ENCODE peak calls at places on chromosomes 12 and 14, in five cellular contexts. I, S, R, Z and A are unnamed samples.

GRCh38 chr12:6066651-6067050 is 57.8 kb downstream of the VWF start:
- DNase-seq in I (no peak), S (no peak), R (no peak), Z (no peak), A (no peak)

GRCh38 chr14:38089123-38089522 is 118.6 kb upstream of the SSTR1 start:
- DNase-seq in I (no peak), S (no peak), R (no peak), Z (no peak), A (no peak)

GRCh38 chr14:94636744-94637412 is 24.7 kb downstream of the SERPINA3 start:
- DNase-seq in I (no peak), S (no peak), R (no peak), Z (no peak), A (no peak)

GRCh38 chr12:117023998-117024960 is 74.9 kb downstream of the TESC start:
- DNase-seq in I (no peak), S (peak), R (no peak), Z (no peak), A (no peak)

GRCh38 chr14:65200454-65200853 is 98.1 kb upstream of the MAX start:
- DNase-seq in I (no peak), S (no peak), R (no peak), Z (no peak), A (no peak)

GRCh38 chr14:89296281-89296745 is 120.7 kb downstream of the FOXN3 start:
- DNase-seq in I (no peak), S (peak), R (no peak), Z (no peak), A (no peak)

GRCh38 chr12:111393700-111394275 is 11.9 kb upstream of the SH2B3 start:
- DNase-seq in I (peak), S (peak), R (no peak), Z (no peak), A (no peak)

GRCh38 chr14:38143651-38144505 is 63.8 kb upstream of the SSTR1 start:
- DNase-seq in I (no peak), S (no peak), R (no peak), Z (peak), A (peak)

GRCh38 chr12:31736472-31736871 is 7.7 kb upstream of the AMN1 start:
- DNase-seq in I (no peak), S (no peak), R (no peak), Z (peak), A (no peak)

GRCh38 chr12:32118806-32119205 is 12.2 kb downstream of the BICD1 start:
- DNase-seq in I (no peak), S (peak), R (no peak), Z (no peak), A (no peak)

GRCh38 chr14:105999361-106000028 is 473.1 kb downstream of the TMEM121 start:
- DNase-seq in I (peak), S (peak), R (no peak), Z (no peak), A (no peak)

GRCh38 chr12:111904438-111904837 is 62.4 kb downstream of the MAPKAPK5 start:
- DNase-seq in I (no peak), S (peak), R (no peak), Z (no peak), A (no peak)

GRCh38 chr12:106135075-106135474 is 3.7 kb downstream of the NUAK1 start:
- DNase-seq in I (no peak), S (peak), R (no peak), Z (no peak), A (no peak)

GRCh38 chr12:48197549-48197966 is 5.5 kb downstream of the OR10AD1 start:
- DNase-seq in I (no peak), S (no peak), R (no peak), Z (peak), A (no peak)

GRCh38 chr12:52873832-52874572 is 25.2 kb upstream of the KRT78 start:
- DNase-seq in I (peak), S (peak), R (no peak), Z (peak), A (no peak)

GRCh38 chr14:68504861-68505260 is 288.0 kb downstream of the ZFP36L1 start:
- DNase-seq in I (no peak), S (no peak), R (no peak), Z (no peak), A (no peak)

GRCh38 chr14:36981832-36982528 is 190.4 kb downstream of the SLC25A21 start:
- DNase-seq in I (no peak), S (no peak), R (no peak), Z (peak), A (no peak)

GRCh38 chr12:93780115-93780641 is 103.0 kb downstream of the CRADD start:
- DNase-seq in I (no peak), S (no peak), R (no peak), Z (no peak), A (no peak)

GRCh38 chr14:50303744-50304471 is 8.1 kb downstream of the L2HGDH start:
- DNase-seq in I (no peak), S (no peak), R (no peak), Z (no peak), A (no peak)

GRCh38 chr12:100249936-100250335 is 16.9 kb downstream of the DEPDC4 start:
- DNase-seq in I (no peak), S (no peak), R (no peak), Z (no peak), A (no peak)

GRCh38 chr14:67571991-67572323 is 28.1 kb downstream of the PIGH start:
- DNase-seq in I (no peak), S (no peak), R (no peak), Z (no peak), A (no peak)

GRCh38 chr12:14774944-14775651 is 28.2 kb downstream of the WBP11 start:
- DNase-seq in I (peak), S (no peak), R (no peak), Z (peak), A (no peak)

GRCh38 chr14:90017371-90017770 is 44.4 kb upstream of the KCNK13 start:
- DNase-seq in I (no peak), S (no peak), R (no peak), Z (no peak), A (no peak)

GRCh38 chr14:88251650-88252049 is 71.4 kb downstream of the KCNK10 start:
- DNase-seq in I (no peak), S (no peak), R (no peak), Z (no peak), A (no peak)

GRCh38 chr12:76026643-76027063 is 4.9 kb downstream of the PHLDA1 start:
- DNase-seq in I (no peak), S (no peak), R (no peak), Z (peak), A (no peak)

GRCh38 chr12:95286713-95287112 is 69.1 kb downstream of the VEZT start:
- DNase-seq in I (no peak), S (no peak), R (no peak), Z (no peak), A (no peak)

GRCh38 chr12:76010732-76011458 is 20.7 kb downstream of the PHLDA1 start:
- DNase-seq in I (no peak), S (peak), R (no peak), Z (no peak), A (no peak)

GRCh38 chr14:68619805-68620574 is 172.9 kb downstream of the ZFP36L1 start:
- DNase-seq in I (peak), S (peak), R (no peak), Z (no peak), A (no peak)

GRCh38 chr12:123120452-123121166 is 30.3 kb downstream of the PITPNM2 start:
- DNase-seq in I (no peak), S (peak), R (no peak), Z (no peak), A (no peak)

GRCh38 chr12:96482086-96482485 is 7.3 kb upstream of the CFAP54 start:
- DNase-seq in I (no peak), S (no peak), R (no peak), Z (no peak), A (no peak)

GRCh38 chr12:1816730-1817094 is 3.7 kb upstream of the LRTM2 start:
- DNase-seq in I (no peak), S (no peak), R (no peak), Z (no peak), A (no peak)

GRCh38 chr14:25537846-25538455 is 488.0 kb upstream of the STXBP6 start:
- DNase-seq in I (no peak), S (peak), R (no peak), Z (no peak), A (no peak)

GRCh38 chr12:106068296-106068695 is 70.5 kb downstream of the NUAK1 start:
- DNase-seq in I (no peak), S (no peak), R (no peak), Z (no peak), A (no peak)

GRCh38 chr12:47231456-47231855 is 151.7 kb upstream of the AMIGO2 start:
- DNase-seq in I (no peak), S (no peak), R (no peak), Z (no peak), A (no peak)

GRCh38 chr12:11724888-11725310 is 75.4 kb downstream of the ETV6 start:
- DNase-seq in I (no peak), S (no peak), R (no peak), Z (peak), A (no peak)

GRCh38 chr12:82182601-82183000 is 175.6 kb downstream of the CCDC59 start:
- DNase-seq in I (no peak), S (no peak), R (no peak), Z (no peak), A (no peak)

GRCh38 chr12:96150442-96150841 is 43.7 kb upstream of the ELK3 start:
- DNase-seq in I (no peak), S (no peak), R (no peak), Z (no peak), A (no peak)

GRCh38 chr12:92621833-92622232 is 81.0 kb upstream of the PLEKHG7 start:
- DNase-seq in I (no peak), S (no peak), R (no peak), Z (no peak), A (no peak)

GRCh38 chr12:92623386-92623785 is 79.4 kb upstream of the PLEKHG7 start:
- DNase-seq in I (no peak), S (no peak), R (no peak), Z (no peak), A (no peak)

GRCh38 chr12:92625639-92626310 is 77.0 kb upstream of the PLEKHG7 start:
- DNase-seq in I (no peak), S (no peak), R (no peak), Z (no peak), A (no peak)

GRCh38 chr12:92621312-92621711 is 81.5 kb upstream of the PLEKHG7 start:
- DNase-seq in I (no peak), S (no peak), R (no peak), Z (no peak), A (no peak)

GRCh38 chr12:92624236-92624635 is 78.6 kb upstream of the PLEKHG7 start:
- DNase-seq in I (no peak), S (no peak), R (no peak), Z (peak), A (no peak)
- H3K4me3 ChIP-seq in I (no peak), S (no peak), R (no peak), Z (no peak), A (no peak)

GRCh38 chr14:103220134-103220981 is 97.1 kb downstream of the TNFAIP2 start:
- DNase-seq in I (peak), S (peak), R (no peak), Z (no peak), A (no peak)
- H3K4me3 ChIP-seq in I (peak), S (no peak), R (peak), Z (peak), A (no peak)

DNA sequence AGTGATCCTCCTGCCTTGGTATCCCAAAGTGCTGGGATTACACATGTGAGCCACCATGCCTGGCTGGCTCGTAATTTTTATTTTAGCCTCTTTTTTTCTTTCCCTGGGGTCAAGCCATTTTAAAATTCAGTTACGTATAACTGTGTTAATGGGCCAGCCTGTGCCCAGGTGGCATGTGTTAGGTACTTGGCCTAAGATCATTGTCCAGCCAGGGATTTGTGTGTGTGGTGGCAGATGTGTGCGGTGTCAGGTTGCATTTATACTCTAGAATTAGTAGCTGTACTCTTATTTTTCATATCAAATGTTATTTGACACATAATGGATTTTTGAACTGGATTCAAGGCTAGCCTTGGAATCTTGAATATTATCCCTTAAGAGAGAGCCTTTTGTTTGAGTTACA is 69.3 kb downstream of the FBXO34 start:
- DNase-seq in I (no peak), S (no peak), R (no peak), Z (no peak), A (no peak)
- H3K4me3 ChIP-seq in I (no peak), S (no peak), R (no peak), Z (no peak), A (no peak)

GRCh38 chr14:53109688-53110041 is 43.5 kb downstream of the DDHD1 start:
- DNase-seq in I (no peak), S (no peak), R (no peak), Z (no peak), A (no peak)

GRCh38 chr14:53108292-53108937 is 44.7 kb downstream of the DDHD1 start:
- DNase-seq in I (no peak), S (no peak), R (no peak), Z (no peak), A (no peak)

GRCh38 chr14:53106768-53107167 is 46.4 kb downstream of the DDHD1 start:
- DNase-seq in I (no peak), S (no peak), R (no peak), Z (no peak), A (no peak)

GRCh38 chr14:53110103-53110502 is 43.0 kb downstream of the DDHD1 start:
- DNase-seq in I (no peak), S (no peak), R (no peak), Z (no peak), A (no peak)

DNA sequence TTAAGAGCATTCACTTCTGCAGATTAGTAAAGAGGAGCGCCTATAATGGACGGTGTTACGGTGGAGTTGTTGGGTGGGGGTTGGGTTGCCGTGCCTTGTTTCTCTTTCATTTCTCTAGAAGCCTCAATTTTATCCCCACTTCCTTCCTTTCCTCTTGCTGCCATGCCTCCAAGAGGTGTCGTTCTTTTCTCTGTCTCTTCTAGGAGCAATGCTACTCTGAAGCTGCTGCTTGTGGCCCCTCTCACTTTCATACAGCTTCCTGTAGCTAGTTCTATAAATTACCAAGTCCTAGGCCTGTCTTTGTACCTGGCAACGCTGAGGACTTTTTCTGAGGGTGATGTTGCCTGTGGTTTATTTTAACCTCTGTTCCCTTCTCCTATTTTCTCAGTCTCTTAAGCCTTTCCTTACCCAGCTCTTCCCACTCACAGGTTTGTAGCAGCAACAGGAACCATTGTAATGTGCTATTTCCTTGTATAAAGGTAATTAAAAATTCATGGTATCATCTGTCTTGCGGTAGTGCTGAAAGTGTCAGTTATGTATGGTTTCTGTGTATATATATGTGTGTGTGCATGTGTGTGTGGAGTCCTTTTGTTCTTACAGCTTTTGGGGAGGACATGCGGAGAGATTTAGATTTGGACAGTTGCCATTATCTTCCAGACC is 44.0 kb downstream of the DDHD1 start:
- DNase-seq in I (no peak), S (no peak), R (no peak), Z (peak), A (no peak)
- H3K4me3 ChIP-seq in I (peak), S (no peak), R (peak), Z (peak), A (peak)

GRCh38 chr12:54005531-54005852 is 3.3 kb upstream of the HOXC8 start:
- DNase-seq in I (no peak), S (peak), R (no peak), Z (no peak), A (no peak)

GRCh38 chr12:54004841-54005530 is 3.8 kb upstream of the HOXC8 start:
- DNase-seq in I (no peak), S (peak), R (no peak), Z (no peak), A (no peak)

GRCh38 chr12:54003625-54004024 is 3.7 kb downstream of the HOXC9 start:
- DNase-seq in I (no peak), S (no peak), R (no peak), Z (no peak), A (no peak)

GRCh38 chr12:54002915-54003339 is 3.0 kb downstream of the HOXC9 start:
- DNase-seq in I (no peak), S (no peak), R (no peak), Z (no peak), A (no peak)

DNA sequence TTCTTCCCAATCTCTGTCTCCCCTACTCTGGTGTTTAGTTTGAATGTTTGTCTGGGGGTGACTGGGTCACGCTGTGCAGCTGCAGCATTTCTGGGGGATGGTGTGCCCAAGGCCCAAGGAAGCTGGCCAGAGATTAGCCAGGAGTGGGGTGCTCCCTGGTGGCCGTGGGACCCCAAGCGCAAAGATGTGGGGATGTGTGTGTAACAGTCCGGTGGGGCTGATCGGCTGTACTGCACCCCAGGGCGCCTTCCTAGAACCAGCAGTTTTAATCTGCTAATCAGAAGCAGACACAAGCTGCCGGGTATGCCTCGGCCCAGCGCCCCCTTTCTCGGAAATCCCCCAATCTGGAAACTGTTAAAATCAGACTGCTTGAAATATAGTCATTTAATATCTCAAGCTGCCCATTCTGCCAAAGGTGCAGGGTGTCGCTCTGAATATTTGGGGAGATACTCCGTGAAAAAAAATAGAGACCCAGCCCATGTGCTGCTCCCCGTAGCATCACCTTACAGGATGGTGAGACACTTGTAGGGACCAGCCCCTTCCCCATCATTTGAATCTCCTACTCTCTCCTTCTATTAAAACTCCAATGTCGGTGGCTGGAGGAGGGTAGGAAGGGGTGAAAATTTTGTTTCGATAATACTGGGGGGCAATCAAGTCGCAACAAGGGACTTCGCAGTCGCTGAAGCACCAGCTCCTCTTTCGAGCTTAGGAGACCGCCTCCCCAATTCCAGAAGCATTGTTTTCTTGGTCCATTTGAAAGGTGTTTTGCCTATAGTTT is 4.3 kb downstream of the HOXC9 start:
- DNase-seq in I (no peak), S (no peak), R (no peak), Z (no peak), A (no peak)
- H3K4me3 ChIP-seq in I (peak), S (no peak), R (no peak), Z (no peak), A (peak)